ENCODE peak calls at places on chromosomes 1 and 21, in five cellular contexts. F, L, W, X and M are unnamed samples.

GRCh38 chr1:184260382-184260781 is 126.4 kb upstream of the C1orf21 start:
- DNase-seq in F (no peak), L (no peak), W (no peak), X (no peak), M (no peak)

GRCh38 chr1:203207751-203208150 is 21.2 kb upstream of the CHI3L1 start:
- DNase-seq in F (no peak), L (no peak), W (no peak), X (no peak), M (no peak)

GRCh38 chr1:109254621-109255096 is 5.3 kb downstream of the CELSR2 start:
- DNase-seq in F (no peak), L (no peak), W (peak), X (peak), M (no peak)

GRCh38 chr1:228913649-228914048 is 178.4 kb downstream of the RHOU start:
- DNase-seq in F (no peak), L (no peak), W (no peak), X (no peak), M (no peak)

GRCh38 chr1:207807395-207808321 is 55.8 kb downstream of the CD46 start:
- DNase-seq in F (no peak), L (no peak), W (no peak), X (no peak), M (no peak)

GRCh38 chr1:230758705-230759354 is 11.6 kb downstream of the CAPN9 start:
- DNase-seq in F (no peak), L (no peak), W (no peak), X (no peak), M (no peak)

GRCh38 chr1:167528057-167528705 is 9.9 kb upstream of the CD247 start:
- DNase-seq in F (no peak), L (no peak), W (no peak), X (no peak), M (no peak)

GRCh38 chr1:31987231-31987630 is 26.4 kb upstream of the KHDRBS1 start:
- DNase-seq in F (no peak), L (no peak), W (peak), X (no peak), M (no peak)

GRCh38 chr1:145885738-145886287 is at the start of gene ANKRD35:
- DNase-seq in F (peak), L (peak), W (peak), X (peak), M (peak)

GRCh38 chr21:16517380-16517779 is 787.6 kb downstream of the USP25 start:
- DNase-seq in F (no peak), L (no peak), W (no peak), X (no peak), M (no peak)

GRCh38 chr1:233972951-233973635 is 68.6 kb downstream of the SLC35F3 start:
- DNase-seq in F (no peak), L (no peak), W (no peak), X (no peak), M (no peak)

GRCh38 chr1:22597301-22597965 is 34.1 kb downstream of the EPHA8 start:
- DNase-seq in F (no peak), L (no peak), W (no peak), X (no peak), M (no peak)

GRCh38 chr1:19202396-19202795 is 7.7 kb downstream of the UBR4 start:
- DNase-seq in F (no peak), L (no peak), W (no peak), X (no peak), M (no peak)

GRCh38 chr21:30515681-30516080 is 13.7 kb upstream of the KRTAP19-5 start:
- DNase-seq in F (no peak), L (no peak), W (no peak), X (no peak), M (no peak)